ENCODE peak calls at places on chromosomes 2 and 18, in five cellular contexts. U is IMR-90, L is tibial artery, S is fibroblast of mammary gland, F is cardiac muscle cell. M is an unnamed sample.

GRCh38 chr2:20326163-20326780 is 24.4 kb downstream of the PUM2 start:
- DNase-seq in U (peak; percentile 68), L (no peak), S (peak; percentile 63), F (peak; percentile 69), M (no peak)

GRCh38 chr2:24682357-24682756 is 110.8 kb downstream of the PTRHD1 start:
- DNase-seq in U (peak; percentile 5), L (no peak), S (no peak), F (peak; percentile 11), M (no peak)

GRCh38 chr2:212904646-212905045 is 246.8 kb downstream of the IKZF2 start:
- DNase-seq in U (no peak), L (no peak), S (no peak), F (no peak), M (no peak)

GRCh38 chr2:65153515-65153914 is 23.6 kb upstream of the RAB1A start:
- DNase-seq in U (peak; percentile 24), L (no peak), S (peak; percentile 17), F (no peak), M (no peak)

GRCh38 chr2:174510583-174511189 is 23.9 kb upstream of the GPR155 start:
- DNase-seq in U (peak; percentile 13), L (no peak), S (peak; percentile 54), F (no peak), M (no peak)

GRCh38 chr18:79410731-79411613 is 15.2 kb downstream of the NFATC1 start:
- DNase-seq in U (no peak), L (no peak), S (no peak), F (no peak), M (peak; percentile 94)

GRCh38 chr2:128630974-128631697 is 312.5 kb upstream of the HS6ST1 start:
- DNase-seq in U (no peak), L (peak; percentile 53), S (no peak), F (no peak), M (peak; percentile 61)

GRCh38 chr2:62415019-62415431 is 91.0 kb downstream of the TMEM17 start:
- DNase-seq in U (no peak), L (no peak), S (no peak), F (no peak), M (no peak)

GRCh38 chr2:161681043-161681442 is 56.8 kb downstream of the SLC4A10 start:
- DNase-seq in U (no peak), L (no peak), S (peak; percentile 74), F (peak; percentile 39), M (no peak)

GRCh38 chr18:55266981-55267380 is 307.7 kb upstream of the CCDC68 start:
- DNase-seq in U (no peak), L (no peak), S (peak; percentile 77), F (no peak), M (no peak)

GRCh38 chr2:74516070-74516633 is 1.9 kb downstream of the TLX2 start:
- DNase-seq in U (peak; percentile 11), L (peak; percentile 67), S (peak; percentile 44), F (peak; percentile 68), M (peak; percentile 91)

GRCh38 chr2:204470178-204470620 is 75.1 kb upstream of the PARD3B start:
- DNase-seq in U (peak; percentile 37), L (no peak), S (no peak), F (no peak), M (no peak)

GRCh38 chr2:197804049-197804757 is at the start of gene PLCL1:
- DNase-seq in U (peak; percentile 87), L (peak; percentile 97), S (peak; percentile 84), F (peak; percentile 96), M (peak; percentile 96)
- TF ChIP-seq CTCF in U (no peak), L (no peak), S (no peak), F (no peak), M (no peak)

GRCh38 chr2:119531292-119531691 is 7.0 kb upstream of the SCTR start:
- DNase-seq in U (no peak), L (no peak), S (no peak), F (no peak), M (no peak)
- TF ChIP-seq CTCF in U (no peak), L (no peak), S (no peak), F (no peak), M (peak; percentile 50)

GRCh38 chr2:108591163-108591562 is 56.9 kb downstream of the LIMS1 start:
- DNase-seq in U (no peak), L (no peak), S (no peak), F (no peak), M (no peak)

GRCh38 chr2:108593547-108594098 is 59.4 kb downstream of the LIMS1 start:
- DNase-seq in U (peak; percentile 88), L (no peak), S (peak; percentile 94), F (peak; percentile 77), M (no peak)

GRCh38 chr2:108594982-108595464 is 60.8 kb downstream of the LIMS1 start:
- DNase-seq in U (peak; percentile 96), L (no peak), S (peak; percentile 92), F (peak; percentile 91), M (no peak)

GRCh38 chr2:108589786-108590185 is 55.5 kb downstream of the LIMS1 start:
- DNase-seq in U (no peak), L (no peak), S (no peak), F (no peak), M (no peak)

DNA sequence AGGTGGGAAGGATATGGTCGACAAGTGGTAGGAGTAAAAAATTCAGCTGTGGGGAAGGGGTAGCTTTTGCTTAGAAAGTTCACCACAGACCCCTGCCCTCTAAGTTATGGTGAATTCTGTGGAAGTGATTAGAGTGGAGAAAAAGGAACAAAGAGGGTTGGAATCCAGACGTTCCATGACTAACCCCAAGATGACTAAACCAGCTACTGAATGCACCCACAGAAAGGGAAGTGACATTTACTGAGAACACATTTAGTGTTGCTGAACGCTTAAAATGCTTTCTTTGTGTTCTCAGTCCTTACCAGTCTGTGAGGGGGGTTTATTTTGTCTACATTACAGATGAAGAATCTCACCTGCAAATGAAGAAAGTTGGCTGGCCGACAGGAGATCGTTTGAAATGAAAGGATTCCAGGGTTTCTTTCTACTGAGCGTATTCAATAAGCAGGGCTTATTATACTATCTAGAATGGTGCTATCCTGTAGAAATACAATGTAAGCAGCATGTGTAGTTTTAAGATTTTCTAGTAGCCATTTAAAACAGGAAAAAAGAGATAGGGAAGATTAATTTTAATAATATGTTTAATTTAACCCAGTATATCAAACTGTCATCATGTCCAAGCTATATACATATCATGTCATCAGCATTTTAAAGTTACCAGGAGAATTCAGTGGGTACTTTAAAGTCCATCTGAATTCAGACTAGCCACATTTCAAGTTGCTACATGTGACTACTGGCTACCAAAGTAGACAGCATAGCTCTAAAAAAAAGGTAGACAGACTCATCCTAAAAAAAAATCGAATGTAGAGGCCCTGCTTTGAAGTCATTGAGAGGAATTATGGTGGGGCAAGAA is 60.1 kb downstream of the LIMS1 start:
- DNase-seq in U (peak; percentile 93), L (no peak), S (peak; percentile 92), F (peak; percentile 86), M (no peak)
- TF ChIP-seq CTCF in U (no peak), L (no peak), S (no peak), F (no peak), M (peak; percentile 40)

GRCh38 chr2:222690564-222691200 is 19.2 kb downstream of the MOGAT1 start:
- DNase-seq in U (peak; percentile 78), L (peak; percentile 79), S (peak; percentile 76), F (peak; percentile 83), M (no peak)

GRCh38 chr2:222689322-222689721 is 17.9 kb downstream of the MOGAT1 start:
- DNase-seq in U (no peak), L (no peak), S (no peak), F (no peak), M (no peak)

GRCh38 chr2:222698276-222698675 is 26.8 kb downstream of the MOGAT1 start:
- DNase-seq in U (no peak), L (no peak), S (no peak), F (no peak), M (no peak)

GRCh38 chr2:222688912-222689311 is 17.5 kb downstream of the MOGAT1 start:
- DNase-seq in U (no peak), L (no peak), S (peak; percentile 56), F (peak; percentile 45), M (no peak)

GRCh38 chr2:222693837-222694236 is 22.4 kb downstream of the MOGAT1 start:
- DNase-seq in U (no peak), L (no peak), S (peak; percentile 51), F (peak; percentile 26), M (no peak)
- TF ChIP-seq CTCF in U (peak; percentile 37), L (no peak), S (peak; percentile 40), F (peak; percentile 17), M (peak; percentile 65)